ENCODE peak calls at places on chromosomes 11 and 22, in nine cellular contexts. P is activated T-cell treated with anti-CD3 and anti-CD28 coated beads for 1 hour; Y is IMR-90; T is amniotic stem cell; K is GM18507; G is adrenal gland; B is NCI-H1417; O is Right ventricle myocardium inferior; Z is stimulated activated CD4-positive, alpha-beta T cell treated with anti-CD3 and anti-CD28 coated beads, Interleukin-15, amount 100 ng/mL, for 1 hour. U is an unnamed sample.

GRCh38 chr11:35593143-35593542 is 25.1 kb upstream of the FJX1 start:
- DNase-seq in P (no peak), Y (peak), T (peak), K (no peak), G (no peak), B (no peak), O (no peak), Z (no peak), U (no peak)

GRCh38 chr11:69149646-69150045 is 6.1 kb upstream of the SMIM38 start:
- DNase-seq in P (no peak), Y (no peak), T (no peak), K (no peak), G (no peak), B (no peak), O (no peak), Z (no peak), U (no peak)

GRCh38 chr11:121291896-121292502 is 572 bp upstream of the SC5D start:
- DNase-seq in P (no peak), Y (peak), T (no peak), K (no peak), G (no peak), B (no peak), O (no peak), Z (no peak), U (no peak)

GRCh38 chr11:10400856-10401255 is 54.2 kb upstream of the AMPD3 start:
- DNase-seq in P (no peak), Y (peak), T (no peak), K (no peak), G (no peak), B (no peak), O (no peak), Z (no peak), U (no peak)

GRCh38 chr11:96827164-96827563 is 437.4 kb downstream of the JRKL start:
- DNase-seq in P (no peak), Y (peak), T (no peak), K (no peak), G (no peak), B (no peak), O (no peak), Z (no peak), U (no peak)

GRCh38 chr11:117670924-117671323 is 126.1 kb downstream of the DSCAML1 start:
- DNase-seq in P (no peak), Y (no peak), T (no peak), K (no peak), G (no peak), B (no peak), O (no peak), Z (no peak), U (no peak)

GRCh38 chr11:76719686-76720085 is 49.1 kb upstream of the LRRC32 start:
- DNase-seq in P (no peak), Y (no peak), T (no peak), K (no peak), G (no peak), B (no peak), O (no peak), Z (no peak), U (no peak)

GRCh38 chr11:120383518-120384155 is 47.4 kb downstream of the ARHGEF12 start:
- DNase-seq in P (no peak), Y (no peak), T (no peak), K (no peak), G (no peak), B (no peak), O (no peak), Z (no peak), U (no peak)

GRCh38 chr11:41479179-41479578 is 19.7 kb upstream of the LRRC4C start:
- DNase-seq in P (no peak), Y (no peak), T (no peak), K (no peak), G (no peak), B (no peak), O (no peak), Z (no peak), U (no peak)

GRCh38 chr11:22432331-22433065 is 94.3 kb downstream of the SLC17A6 start:
- DNase-seq in P (no peak), Y (peak), T (no peak), K (no peak), G (peak), B (peak), O (peak), Z (no peak), U (peak)

GRCh38 chr11:134478611-134479010 is 66.6 kb upstream of the B3GAT1 start:
- DNase-seq in P (no peak), Y (no peak), T (no peak), K (no peak), G (peak), B (no peak), O (no peak), Z (no peak), U (no peak)

GRCh38 chr11:45105233-45105992 is 41.0 kb upstream of the PRDM11 start:
- DNase-seq in P (peak), Y (peak), T (peak), K (peak), G (peak), B (peak), O (peak), Z (peak), U (peak)

GRCh38 chr22:38782402-38783094 is 11.4 kb downstream of the DNAL4 start:
- DNase-seq in P (no peak), Y (peak), T (peak), K (no peak), G (no peak), B (no peak), O (no peak), Z (no peak), U (no peak)

GRCh38 chr22:20316217-20316843 is 3.5 kb downstream of the DGCR6L start:
- DNase-seq in P (no peak), Y (no peak), T (no peak), K (no peak), G (peak), B (no peak), O (peak), Z (no peak), U (peak)

GRCh38 chr11:115930886-115931537 is 426.8 kb upstream of the CADM1 start:
- DNase-seq in P (no peak), Y (no peak), T (no peak), K (no peak), G (no peak), B (peak), O (no peak), Z (no peak), U (no peak)